ENCODE peak calls at places on chromosome 7, in four cellular contexts. One of them, this sample, is unnamed.

GRCh38 chr7:1106063-1106782 is 18.3 kb downstream of the GPER1 start:
- DNase-seq in AG08395: no peak
- DNase-seq in hepatocyte: no peak
- DNase-seq in KG1: no peak
- DNase-seq in this sample: no peak

GRCh38 chr7:44634839-44635591 is 28.6 kb downstream of the OGDH start:
- DNase-seq in AG08395: no peak
- DNase-seq in hepatocyte: peak
- DNase-seq in KG1: no peak
- DNase-seq in this sample: no peak

GRCh38 chr7:131066635-131067034 is 261.0 kb upstream of the MKLN1 start:
- DNase-seq in AG08395: no peak
- DNase-seq in hepatocyte: no peak
- DNase-seq in KG1: no peak
- DNase-seq in this sample: peak

GRCh38 chr7:20116869-20117268 is 100.3 kb downstream of the MACC1 start:
- DNase-seq in AG08395: no peak
- DNase-seq in hepatocyte: no peak
- DNase-seq in KG1: no peak
- DNase-seq in this sample: no peak

GRCh38 chr7:107167483-107168232 is 1.1 kb upstream of the HBP1 start:
- DNase-seq in AG08395: peak
- DNase-seq in hepatocyte: peak
- DNase-seq in KG1: peak
- DNase-seq in this sample: peak

GRCh38 chr7:29019896-29020295 is 61.8 kb upstream of the TRIL start:
- DNase-seq in AG08395: no peak
- DNase-seq in hepatocyte: no peak
- DNase-seq in KG1: no peak
- DNase-seq in this sample: no peak

GRCh38 chr7:22049848-22050247 is 104.1 kb upstream of the CDCA7L start:
- DNase-seq in AG08395: no peak
- DNase-seq in hepatocyte: no peak
- DNase-seq in KG1: no peak
- DNase-seq in this sample: no peak

GRCh38 chr7:98294798-98295382 is 13.4 kb downstream of the BRI3 start:
- DNase-seq in AG08395: peak
- DNase-seq in hepatocyte: peak
- DNase-seq in KG1: no peak
- DNase-seq in this sample: peak

GRCh38 chr7:70460066-70460465 is 671.9 kb upstream of the GALNT17 start:
- DNase-seq in AG08395: no peak
- DNase-seq in hepatocyte: no peak
- DNase-seq in KG1: no peak
- DNase-seq in this sample: no peak

GRCh38 chr7:103025341-103025740 is 49.3 kb downstream of the FBXL13 start:
- DNase-seq in AG08395: no peak
- DNase-seq in hepatocyte: no peak
- DNase-seq in KG1: peak
- DNase-seq in this sample: no peak

GRCh38 chr7:80611779-80612178 is 26.7 kb upstream of the CD36 start:
- DNase-seq in AG08395: peak
- DNase-seq in hepatocyte: peak
- DNase-seq in KG1: no peak
- DNase-seq in this sample: no peak

GRCh38 chr7:32049599-32049998 is 20.6 kb downstream of the PDE1C start:
- DNase-seq in AG08395: no peak
- DNase-seq in hepatocyte: no peak
- DNase-seq in KG1: no peak
- DNase-seq in this sample: no peak

GRCh38 chr7:136870799-136871487 is 2.5 kb downstream of the CHRM2 start:
- DNase-seq in AG08395: peak
- DNase-seq in hepatocyte: peak
- DNase-seq in KG1: no peak
- DNase-seq in this sample: no peak

GRCh38 chr7:150631866-150632864 is at the start of gene GIMAP6:
- DNase-seq in AG08395: no peak
- DNase-seq in hepatocyte: no peak
- DNase-seq in KG1: no peak
- DNase-seq in this sample: no peak

GRCh38 chr7:105224884-105225651 is 163.7 kb downstream of the SRPK2 start:
- DNase-seq in AG08395: peak
- DNase-seq in hepatocyte: peak
- DNase-seq in KG1: no peak
- DNase-seq in this sample: no peak

GRCh38 chr7:145398758-145399157 is 562.9 kb upstream of the TPK1 start:
- DNase-seq in AG08395: no peak
- DNase-seq in hepatocyte: no peak
- DNase-seq in KG1: no peak
- DNase-seq in this sample: no peak

GRCh38 chr7:31408120-31408729 is 67.7 kb upstream of the NEUROD6 start:
- DNase-seq in AG08395: peak
- DNase-seq in hepatocyte: peak
- DNase-seq in KG1: no peak
- DNase-seq in this sample: no peak

GRCh38 chr7:149868638-149869290 is 5.0 kb upstream of the ATP6V0E2 start:
- DNase-seq in AG08395: no peak
- DNase-seq in hepatocyte: no peak
- DNase-seq in KG1: no peak
- DNase-seq in this sample: no peak

GRCh38 chr7:144821069-144821468 is 14.8 kb downstream of the TPK1 start:
- DNase-seq in AG08395: no peak
- DNase-seq in hepatocyte: no peak
- DNase-seq in KG1: no peak
- DNase-seq in this sample: no peak

GRCh38 chr7:32025381-32026075 is 44.7 kb downstream of the PDE1C start:
- DNase-seq in AG08395: no peak
- DNase-seq in hepatocyte: no peak
- DNase-seq in KG1: no peak
- DNase-seq in this sample: no peak

GRCh38 chr7:50307368-50308012 is 3.0 kb downstream of the IKZF1 start:
- DNase-seq in AG08395: no peak
- DNase-seq in hepatocyte: no peak
- DNase-seq in KG1: peak
- DNase-seq in this sample: no peak

GRCh38 chr7:157613575-157614322 is 276.9 kb downstream of the DNAJB6 start:
- DNase-seq in AG08395: no peak
- DNase-seq in hepatocyte: no peak
- DNase-seq in KG1: no peak
- DNase-seq in this sample: no peak

GRCh38 chr7:108014747-108015682 is 12.1 kb upstream of the LAMB1 start:
- DNase-seq in AG08395: no peak
- DNase-seq in hepatocyte: peak
- DNase-seq in KG1: no peak
- DNase-seq in this sample: peak

GRCh38 chr7:47080816-47081215 is 501.1 kb downstream of the TNS3 start:
- DNase-seq in AG08395: peak
- DNase-seq in hepatocyte: no peak
- DNase-seq in KG1: no peak
- DNase-seq in this sample: no peak

GRCh38 chr7:44240983-44241510 is 40.3 kb downstream of the YKT6 start:
- DNase-seq in AG08395: peak
- DNase-seq in hepatocyte: peak
- DNase-seq in KG1: peak
- DNase-seq in this sample: peak